ENCODE peak calls at places on chromosomes 13 and 19, in four cellular contexts. N, B, G and K are unnamed samples. For H3K4me1, the result is how much of the 10 kb centered on the place peaks cover.

GRCh38 chr13:26050568-26051230 is 1.1 kb downstream of the SHISA2 start:
- DNase-seq in N (peak), B (no peak), G (peak), K (peak)

GRCh38 chr13:66111628-66112027 is 1118.5 kb downstream of the PCDH9 start:
- DNase-seq in G (no peak), B (no peak), N (no peak), K (no peak)

GRCh38 chr19:15181394-15181793 is 19.4 kb downstream of the NOTCH3 start:
- DNase-seq in N (no peak), B (no peak), G (peak), K (no peak)

GRCh38 chr19:49497047-49497789 is 984 bp downstream of the RPS11 start:
- DNase-seq in G (peak), B (peak), N (peak), K (no peak)

GRCh38 chr19:12833747-12834417 is 497 bp downstream of the RTBDN start:
- DNase-seq in G (peak), N (no peak), B (peak), K (no peak)

GRCh38 chr19:40614595-40615411 is 13.6 kb downstream of the LTBP4 start:
- DNase-seq in G (peak), N (peak), B (peak), K (no peak)

GRCh38 chr13:49052801-49053200 is 77.1 kb downstream of the FNDC3A start:
- DNase-seq in N (no peak), G (no peak), B (no peak), K (no peak)

GRCh38 chr13:90416938-90417337 is 930.5 kb upstream of the MIR17HG start:
- DNase-seq in B (no peak), G (no peak), N (no peak), K (no peak)

GRCh38 chr13:98878421-98879126 is 99.3 kb downstream of the DOCK9 start:
- DNase-seq in G (no peak), B (no peak), N (no peak), K (no peak)

GRCh38 chr19:48059331-48059730 is 15.5 kb upstream of the CABP5 start:
- DNase-seq in N (no peak), G (no peak), B (no peak), K (no peak)

GRCh38 chr19:12834418-12834943 is at the start of gene RTBDN:
- DNase-seq in N (no peak), B (no peak), G (peak), K (no peak)

GRCh38 chr13:97385146-97385545 is 48.8 kb upstream of the RAP2A start:
- DNase-seq in N (no peak), G (no peak), B (no peak), K (no peak)

GRCh38 chr13:40087021-40088002 is 431.9 kb downstream of the COG6 start:
- DNase-seq in B (no peak), G (peak), N (no peak), K (no peak)

GRCh38 chr13:73870970-73871935 is 263.0 kb downstream of the KLF12 start:
- DNase-seq in G (peak), N (no peak), B (no peak), K (no peak)

GRCh38 chr19:28710278-28710677 is 502.7 kb downstream of the UQCRFS1 start:
- DNase-seq in N (no peak), G (no peak), B (no peak), K (no peak)

GRCh38 chr19:4456566-4456842 is 1.1 kb downstream of the UBXN6 start:
- DNase-seq in N (no peak), G (peak), B (peak), K (no peak)

GRCh38 chr19:29364224-29364726 is 151.3 kb upstream of the UQCRFS1 start:
- DNase-seq in G (peak), N (peak), B (no peak), K (no peak)

GRCh38 chr19:11069451-11070009 is 19.7 kb upstream of the LDLR start:
- DNase-seq in B (no peak), N (no peak), G (no peak), K (no peak)

GRCh38 chr19:35986664-35987570 is 8.1 kb upstream of the SDHAF1 start:
- DNase-seq in G (peak), N (no peak), B (peak), K (no peak)

GRCh38 chr13:27599845-27600553 is 20.3 kb downstream of the LNX2 start:
- DNase-seq in G (no peak), N (no peak), B (no peak), K (no peak)

GRCh38 chr13:106619688-106620555 is 52.0 kb upstream of the ARGLU1 start:
- DNase-seq in G (peak), N (no peak), B (peak), K (no peak)

GRCh38 chr13:22074403-22074802 is 403.5 kb downstream of the FGF9 start:
- DNase-seq in N (no peak), B (no peak), G (no peak), K (no peak)

GRCh38 chr19:47447470-47448359 is 24.0 kb downstream of the SLC8A2 start:
- DNase-seq in N (peak), B (peak), G (peak), K (no peak)

GRCh38 chr13:97274782-97275252 is 52.7 kb downstream of the MBNL2 start:
- DNase-seq in B (no peak), N (no peak), G (no peak), K (no peak)

GRCh38 chr19:5711025-5711424 is 8.9 kb downstream of the LONP1 start:
- DNase-seq in N (no peak), G (no peak), B (no peak), K (no peak)

GRCh38 chr19:44553478-44554171 is 24.1 kb upstream of the CEACAM20 start:
- DNase-seq in B (no peak), G (no peak), N (no peak), K (no peak)

GRCh38 chr13:30340367-30341184 is 33.2 kb upstream of the KATNAL1 start:
- DNase-seq in B (peak), N (no peak), G (no peak), K (no peak)

GRCh38 chr19:18697680-18698079 is 14.2 kb downstream of the CRTC1 start:
- DNase-seq in B (peak), N (no peak), G (no peak), K (no peak)

GRCh38 chr13:28531956-28532225 is 37.0 kb upstream of the FLT1 start:
- DNase-seq in N (no peak), B (no peak), G (no peak), K (no peak)

GRCh38 chr13:113860051-113860471 is 3.8 kb downstream of the GAS6 start:
- DNase-seq in B (peak), N (peak), G (peak), K (no peak)
- H3K4me1 ChIP-seq in B (under half), N (under half), G (under half), K (half or more)

GRCh38 chr19:39408392-39409206 is 2.0 kb downstream of the ZFP36 start:
- DNase-seq in N (peak), G (no peak), B (peak), K (no peak)
- H3K4me1 ChIP-seq in N (under half), G (under half), B (under half), K (under half)

GRCh38 chr13:21034602-21035190 is 26.7 kb downstream of the LATS2 start:
- DNase-seq in N (no peak), B (no peak), G (peak), K (no peak)
- H3K4me1 ChIP-seq in N (under half), B (under half), G (under half), K (half or more)

GRCh38 chr13:110501188-110501587 is 60.3 kb downstream of the RAB20 start:
- DNase-seq in B (no peak), N (no peak), G (no peak), K (no peak)
- H3K4me1 ChIP-seq in B (under half), N (under half), G (under half), K (under half)

DNA sequence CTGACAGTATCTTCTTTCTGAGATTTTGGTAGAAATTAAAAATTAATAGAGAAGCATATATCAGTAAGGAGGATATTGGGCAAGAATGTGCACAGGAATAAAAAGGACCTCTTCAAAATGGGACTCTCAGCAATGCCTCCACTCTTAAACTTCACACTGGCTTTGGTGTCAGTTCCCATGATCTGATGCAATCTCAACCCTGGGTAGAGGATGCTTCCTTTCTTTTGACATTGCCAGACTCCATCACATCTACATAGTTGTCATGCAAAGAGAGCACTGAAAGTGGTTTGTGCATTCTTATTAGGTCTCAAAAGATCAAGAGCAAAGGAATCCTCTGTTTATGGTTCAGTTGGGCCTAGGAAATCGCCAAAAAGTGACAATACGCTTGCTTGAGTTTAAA is 26.3 kb downstream of the STARD13 start:
- DNase-seq in G (no peak), B (no peak), N (no peak), K (no peak)
- H3K4me1 ChIP-seq in G (under half), B (under half), N (under half), K (half or more)